ENCODE peak calls at places on chromosome 18, in nine cellular contexts. V is RKO; Q is stimulated activated CD8-positive, alpha-beta memory T cell treated with anti-CD3 and anti-CD28 coated beads, Interleukin-15, amount 100 ng/mL, for 24 hours; K is NAMALWA; O is cerebellar cortex; E is hippocampal formation; B is activated CD4-positive, alpha-beta T cell treated with anti-CD3 and anti-CD28 coated beads for 24 hours; M is ovary; T is GM23248. N is an unnamed sample.

GRCh38 chr18:28863396-28863795 is 686.5 kb upstream of the CDH2 start:
- DNase-seq in O (no peak), T (no peak), K (no peak), E (no peak), B (no peak), M (no peak), Q (no peak), V (no peak), N (no peak)

GRCh38 chr18:3604626-3605408 is 154.8 kb downstream of the TGIF1 start:
- DNase-seq in B (no peak), V (peak; percentile 98), T (peak; percentile 94), E (no peak), O (peak; percentile 83), Q (no peak), M (no peak), K (peak; percentile 61), N (no peak)

GRCh38 chr18:66931010-66931409 is 327.1 kb upstream of the CDH19 start:
- DNase-seq in K (no peak), T (no peak), B (no peak), E (no peak), V (no peak), O (no peak), M (no peak), Q (no peak), N (no peak)

GRCh38 chr18:79569720-79570119 is 109.9 kb upstream of the CTDP1 start:
- DNase-seq in E (no peak), O (no peak), K (no peak), M (peak; percentile 28), V (no peak), B (no peak), T (no peak), Q (no peak), N (no peak)

GRCh38 chr18:76923485-76924085 is 101.2 kb downstream of the ZNF236 start:
- DNase-seq in E (no peak), M (no peak), B (no peak), T (peak; percentile 7), Q (no peak), V (peak; percentile 57), O (peak; percentile 19), K (peak; percentile 15), N (peak; percentile 79)

GRCh38 chr18:3441290-3441689 is 8.7 kb upstream of the TGIF1 start:
- DNase-seq in K (no peak), V (peak; percentile 64), T (peak; percentile 61), M (no peak), Q (no peak), O (no peak), E (peak; percentile 10), B (no peak), N (no peak)

GRCh38 chr18:63063171-63063570 is 256.4 kb downstream of the BCL2 start:
- DNase-seq in Q (no peak), T (peak; percentile 83), K (no peak), V (no peak), M (no peak), B (no peak), O (no peak), E (no peak), N (no peak)

GRCh38 chr18:24234330-24234729 is 95.5 kb downstream of the CABYR start:
- DNase-seq in Q (no peak), V (no peak), O (no peak), T (no peak), E (no peak), K (no peak), M (no peak), B (no peak), N (no peak)

GRCh38 chr18:11398625-11399024 is 210.8 kb upstream of the SLC35G4 start:
- DNase-seq in V (peak; percentile 17), E (no peak), B (no peak), T (peak; percentile 4), Q (no peak), M (no peak), O (no peak), K (peak; percentile 21), N (no peak)

GRCh38 chr18:6414723-6415362 is at the start of gene L3MBTL4:
- DNase-seq in Q (no peak), E (peak; percentile 76), M (peak; percentile 72), T (peak; percentile 6), B (no peak), O (no peak), V (no peak), K (no peak), N (no peak)

GRCh38 chr18:69102959-69103358 is 297.7 kb upstream of the DOK6 start:
- DNase-seq in K (no peak), M (no peak), O (no peak), E (no peak), V (no peak), T (peak; percentile 39), B (no peak), Q (no peak), N (no peak)

GRCh38 chr18:57063601-57064000 is 83.3 kb upstream of the BOD1L2 start:
- DNase-seq in Q (no peak), O (peak; percentile 3), K (no peak), T (no peak), M (no peak), E (no peak), B (no peak), V (no peak), N (no peak)

GRCh38 chr18:35223797-35224196 is 17.0 kb upstream of the ZNF397 start:
- DNase-seq in V (no peak), B (no peak), T (no peak), E (no peak), M (no peak), O (no peak), K (no peak), Q (no peak), N (no peak)

GRCh38 chr18:32730620-32731021 is 42.2 kb downstream of the KLHL14 start:
- DNase-seq in K (peak; percentile 68), Q (no peak), E (no peak), T (peak; percentile 45), B (no peak), V (peak; percentile 64), M (no peak), O (no peak), N (no peak)

GRCh38 chr18:47113796-47114540 is 36.3 kb downstream of the HDHD2 start:
- DNase-seq in E (no peak), V (no peak), O (no peak), M (no peak), T (peak; percentile 63), K (no peak), Q (no peak), B (no peak), N (no peak)

GRCh38 chr18:58848685-58849084 is 16.0 kb upstream of the ZNF532 start:
- DNase-seq in K (no peak), T (peak; percentile 43), Q (no peak), O (no peak), M (no peak), B (no peak), V (no peak), E (no peak), N (no peak)

GRCh38 chr18:32349728-32350395 is 120.8 kb downstream of the GAREM1 start:
- DNase-seq in T (peak; percentile 94), M (peak; percentile 52), K (peak; percentile 20), O (peak; percentile 76), Q (no peak), E (peak; percentile 52), V (peak; percentile 90), B (no peak), N (no peak)

GRCh38 chr18:4831127-4831526 is 365.9 kb downstream of the AKAIN1 start:
- DNase-seq in E (no peak), B (no peak), M (no peak), O (no peak), V (no peak), K (no peak), T (no peak), Q (no peak), N (no peak)

GRCh38 chr18:6807504-6808257 is 78.2 kb downstream of the ARHGAP28 start:
- DNase-seq in M (no peak), O (no peak), K (no peak), B (no peak), E (no peak), T (no peak), V (no peak), Q (no peak), N (no peak)

GRCh38 chr18:10190564-10190963 is 263.9 kb upstream of the APCDD1 start:
- DNase-seq in K (no peak), B (no peak), T (peak; percentile 63), Q (no peak), O (no peak), E (no peak), M (no peak), V (no peak), N (no peak)

GRCh38 chr18:39198376-39198775 is 1632.8 kb upstream of the CELF4 start:
- DNase-seq in T (peak; percentile 11), E (no peak), Q (no peak), B (no peak), O (peak; percentile 69), V (peak; percentile 38), K (no peak), M (no peak), N (no peak)

GRCh38 chr18:76456018-76456750 is 38.9 kb downstream of the ZNF516 start:
- DNase-seq in E (no peak), K (no peak), T (no peak), O (no peak), V (no peak), M (peak; percentile 29), Q (no peak), B (no peak), N (no peak)

GRCh38 chr18:79576686-79577351 is 102.8 kb upstream of the CTDP1 start:
- DNase-seq in M (peak; percentile 89), O (no peak), E (peak; percentile 85), T (peak; percentile 18), Q (no peak), B (no peak), K (no peak), V (no peak), N (no peak)

GRCh38 chr18:75775121-75775520 is 347.6 kb upstream of the SMIM21 start:
- DNase-seq in O (no peak), M (no peak), T (no peak), Q (no peak), B (no peak), V (no peak), E (no peak), K (no peak), N (no peak)

GRCh38 chr18:47683774-47684173 is 246.7 kb downstream of the SMAD2 start:
- DNase-seq in V (peak; percentile 6), K (no peak), Q (no peak), E (no peak), O (no peak), B (no peak), T (no peak), M (no peak), N (no peak)

GRCh38 chr18:73715228-73715670 is 432.4 kb downstream of the FBXO15 start:
- DNase-seq in M (no peak), E (no peak), O (no peak), T (no peak), Q (no peak), B (no peak), V (no peak), K (no peak), N (no peak)

GRCh38 chr18:79252904-79253633 is 142.7 kb upstream of the NFATC1 start:
- DNase-seq in K (no peak), E (no peak), B (no peak), T (no peak), Q (no peak), O (no peak), V (no peak), M (peak; percentile 47), N (no peak)

GRCh38 chr18:3321133-3321812 is 59.3 kb downstream of the MYL12B start:
- DNase-seq in M (no peak), Q (no peak), B (no peak), O (no peak), K (no peak), T (peak; percentile 90), E (no peak), V (peak; percentile 81), N (no peak)

N was measured in H1.